ENCODE peak calls at places on chromosomes 16 and 17, in five cellular contexts. One of them, this sample, is unnamed.

GRCh38 chr16:27691717-27692116 is 141.8 kb downstream of the KATNIP start:
- DNase-seq in NB4: no peak
- DNase-seq in adrenal gland: no peak
- DNase-seq in suprapubic skin: no peak
- DNase-seq in esophagus squamous epithelium: no peak
- DNase-seq in this sample: no peak

GRCh38 chr17:65312718-65313382 is 175.7 kb downstream of the RGS9 start:
- DNase-seq in suprapubic skin: no peak
- DNase-seq in adrenal gland: no peak
- DNase-seq in esophagus squamous epithelium: no peak
- DNase-seq in NB4: no peak
- DNase-seq in this sample: no peak

GRCh38 chr17:8079291-8080207 is 8.0 kb downstream of the ALOX12B start:
- DNase-seq in suprapubic skin: peak; percentile 82
- DNase-seq in NB4: peak; percentile 65
- DNase-seq in adrenal gland: peak; percentile 66
- DNase-seq in esophagus squamous epithelium: no peak
- DNase-seq in this sample: peak; percentile 85

GRCh38 chr17:66950886-66951604 is 13.5 kb upstream of the CACNG4 start:
- DNase-seq in adrenal gland: no peak
- DNase-seq in esophagus squamous epithelium: no peak
- DNase-seq in NB4: no peak
- DNase-seq in suprapubic skin: no peak
- DNase-seq in this sample: no peak

GRCh38 chr16:11386791-11387546 is 41.7 kb downstream of the RMI2 start:
- DNase-seq in esophagus squamous epithelium: no peak
- DNase-seq in suprapubic skin: peak; percentile 64
- DNase-seq in NB4: no peak
- DNase-seq in adrenal gland: no peak
- DNase-seq in this sample: no peak

GRCh38 chr17:67602974-67603373 is 114.8 kb upstream of the NOL11 start:
- DNase-seq in NB4: peak; percentile 48
- DNase-seq in adrenal gland: no peak
- DNase-seq in esophagus squamous epithelium: no peak
- DNase-seq in suprapubic skin: no peak
- DNase-seq in this sample: peak; percentile 43

GRCh38 chr16:52581530-52581929 is 34.6 kb upstream of the TOX3 start:
- DNase-seq in suprapubic skin: no peak
- DNase-seq in esophagus squamous epithelium: no peak
- DNase-seq in adrenal gland: no peak
- DNase-seq in NB4: peak; percentile 15
- DNase-seq in this sample: no peak

GRCh38 chr17:47119746-47120520 is 69.2 kb downstream of the CDC27 start:
- DNase-seq in NB4: no peak
- DNase-seq in suprapubic skin: no peak
- DNase-seq in esophagus squamous epithelium: no peak
- DNase-seq in adrenal gland: no peak
- DNase-seq in this sample: peak; percentile 14

GRCh38 chr17:47831934-47832327 is 461 bp downstream of the LRRC46 start:
- DNase-seq in esophagus squamous epithelium: no peak
- DNase-seq in suprapubic skin: no peak
- DNase-seq in adrenal gland: no peak
- DNase-seq in NB4: peak; percentile 32
- DNase-seq in this sample: no peak

GRCh38 chr17:81312624-81313325 is 17.7 kb upstream of the SLC38A10 start:
- DNase-seq in suprapubic skin: no peak
- DNase-seq in adrenal gland: no peak
- DNase-seq in NB4: peak; percentile 32
- DNase-seq in esophagus squamous epithelium: no peak
- DNase-seq in this sample: no peak

GRCh38 chr17:77304051-77304745 is 163.4 kb downstream of the SEC14L1 start:
- DNase-seq in suprapubic skin: no peak
- DNase-seq in esophagus squamous epithelium: no peak
- DNase-seq in adrenal gland: no peak
- DNase-seq in NB4: no peak
- DNase-seq in this sample: no peak

GRCh38 chr17:70060415-70060814 is 14.6 kb upstream of the KCNJ16 start:
- DNase-seq in suprapubic skin: no peak
- DNase-seq in NB4: no peak
- DNase-seq in adrenal gland: no peak
- DNase-seq in esophagus squamous epithelium: no peak
- DNase-seq in this sample: no peak

GRCh38 chr16:85963746-85964370 is 64.9 kb downstream of the IRF8 start:
- DNase-seq in adrenal gland: peak; percentile 34
- DNase-seq in NB4: no peak
- DNase-seq in esophagus squamous epithelium: no peak
- DNase-seq in suprapubic skin: no peak
- DNase-seq in this sample: no peak

GRCh38 chr16:13084331-13084730 is 182.9 kb downstream of the SHISA9 start:
- DNase-seq in NB4: no peak
- DNase-seq in suprapubic skin: no peak
- DNase-seq in adrenal gland: no peak
- DNase-seq in esophagus squamous epithelium: no peak
- DNase-seq in this sample: no peak

GRCh38 chr17:12709063-12709462 is 43.4 kb downstream of the MYOCD start:
- DNase-seq in suprapubic skin: no peak
- DNase-seq in esophagus squamous epithelium: no peak
- DNase-seq in NB4: no peak
- DNase-seq in adrenal gland: no peak
- DNase-seq in this sample: no peak

GRCh38 chr17:44775838-44776621 is 17.2 kb downstream of the ADAM11 start:
- DNase-seq in NB4: no peak
- DNase-seq in esophagus squamous epithelium: no peak
- DNase-seq in suprapubic skin: no peak
- DNase-seq in adrenal gland: no peak
- DNase-seq in this sample: no peak

GRCh38 chr16:25413962-25414361 is 156.3 kb upstream of the ZKSCAN2 start:
- DNase-seq in esophagus squamous epithelium: no peak
- DNase-seq in suprapubic skin: no peak
- DNase-seq in NB4: peak; percentile 14
- DNase-seq in adrenal gland: no peak
- DNase-seq in this sample: no peak

GRCh38 chr17:4728124-4728523 is 3.1 kb upstream of the MED11 start:
- DNase-seq in adrenal gland: peak; percentile 67
- DNase-seq in NB4: peak; percentile 72
- DNase-seq in esophagus squamous epithelium: no peak
- DNase-seq in suprapubic skin: no peak
- DNase-seq in this sample: no peak

GRCh38 chr17:43579570-43580140 is 33.5 kb upstream of the ETV4 start:
- DNase-seq in esophagus squamous epithelium: no peak
- DNase-seq in suprapubic skin: no peak
- DNase-seq in adrenal gland: no peak
- DNase-seq in NB4: no peak
- DNase-seq in this sample: peak; percentile 56

GRCh38 chr16:17266606-17267313 is 204.0 kb downstream of the XYLT1 start:
- DNase-seq in esophagus squamous epithelium: no peak
- DNase-seq in NB4: no peak
- DNase-seq in suprapubic skin: no peak
- DNase-seq in adrenal gland: peak; percentile 93
- DNase-seq in this sample: no peak

GRCh38 chr17:59167571-59168001 is 12.0 kb downstream of the PRR11 start:
- DNase-seq in NB4: no peak
- DNase-seq in esophagus squamous epithelium: no peak
- DNase-seq in adrenal gland: no peak
- DNase-seq in suprapubic skin: no peak
- DNase-seq in this sample: no peak

GRCh38 chr16:82761236-82761635 is 134.5 kb downstream of the CDH13 start:
- DNase-seq in esophagus squamous epithelium: no peak
- DNase-seq in NB4: no peak
- DNase-seq in suprapubic skin: peak; percentile 94
- DNase-seq in adrenal gland: peak; percentile 50
- DNase-seq in this sample: no peak

GRCh38 chr17:64741924-64742670 is 80.0 kb upstream of the SMURF2 start:
- DNase-seq in esophagus squamous epithelium: no peak
- DNase-seq in NB4: no peak
- DNase-seq in adrenal gland: peak; percentile 37
- DNase-seq in suprapubic skin: peak; percentile 92
- DNase-seq in this sample: no peak

GRCh38 chr17:75525806-75526554 is 483 bp downstream of the LLGL2 start:
- DNase-seq in suprapubic skin: no peak
- DNase-seq in adrenal gland: peak; percentile 45
- DNase-seq in esophagus squamous epithelium: no peak
- DNase-seq in NB4: no peak
- DNase-seq in this sample: no peak

GRCh38 chr17:72804949-72805348 is 287.5 kb downstream of the SLC39A11 start:
- DNase-seq in adrenal gland: no peak
- DNase-seq in suprapubic skin: no peak
- DNase-seq in NB4: no peak
- DNase-seq in esophagus squamous epithelium: no peak
- DNase-seq in this sample: no peak

GRCh38 chr16:72908362-72908838 is 139.5 kb downstream of the ZFHX3 start:
- DNase-seq in NB4: peak; percentile 65
- DNase-seq in suprapubic skin: no peak
- DNase-seq in esophagus squamous epithelium: no peak
- DNase-seq in adrenal gland: peak; percentile 92
- DNase-seq in this sample: no peak

GRCh38 chr17:34254146-34254545 is 939 bp upstream of the CCL2 start:
- DNase-seq in esophagus squamous epithelium: no peak
- DNase-seq in NB4: no peak
- DNase-seq in suprapubic skin: no peak
- DNase-seq in adrenal gland: no peak
- DNase-seq in this sample: no peak

DNA sequence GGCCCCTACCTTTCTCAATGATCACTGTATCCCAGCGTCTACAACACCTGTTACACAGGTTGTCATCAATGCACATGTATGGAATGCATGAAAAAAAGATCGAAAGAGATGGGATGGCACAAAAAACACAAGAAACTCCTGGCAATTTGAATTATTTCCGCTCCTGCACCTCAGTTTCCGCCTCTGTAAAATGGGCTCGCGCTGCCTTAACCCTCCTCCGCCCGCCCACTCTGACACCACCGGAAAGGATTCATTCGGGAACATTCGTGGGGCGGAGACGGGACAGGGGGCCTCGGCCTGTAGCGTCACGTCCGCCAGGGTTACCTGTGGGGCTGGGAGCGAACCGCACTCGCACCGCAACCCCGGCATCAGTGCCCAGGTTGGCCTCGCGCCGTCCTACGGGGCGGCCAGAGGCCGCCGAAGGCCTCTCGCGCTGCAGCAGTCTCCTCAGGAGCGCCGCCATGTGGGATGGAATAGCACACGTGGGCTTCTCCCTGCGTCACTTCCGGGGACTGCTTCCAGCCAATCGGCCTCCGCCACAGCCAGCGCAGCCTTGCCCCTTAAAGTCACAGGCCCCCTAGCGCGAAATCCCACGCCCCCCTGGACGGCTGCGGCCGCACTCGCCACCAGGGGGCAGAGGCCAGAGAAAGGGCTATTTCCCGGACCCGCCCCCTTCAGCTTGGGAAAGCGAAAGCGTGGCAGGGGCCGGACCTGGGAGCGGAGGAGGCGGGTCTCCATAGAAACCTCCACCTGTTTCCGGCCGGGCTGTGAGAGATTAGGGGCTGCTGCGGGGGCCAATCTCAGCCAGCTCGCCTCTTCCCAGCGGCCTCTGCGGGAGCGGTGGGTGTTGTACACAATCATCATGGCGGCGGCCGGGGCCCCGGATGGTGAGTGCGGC is at the start of the genes EARS2 and UBFD1:
- DNase-seq in NB4: peak; percentile 98
- DNase-seq in adrenal gland: peak; percentile 99
- DNase-seq in esophagus squamous epithelium: peak; percentile 92
- DNase-seq in suprapubic skin: peak; percentile 98
- DNase-seq in this sample: peak; percentile 93
- TF ChIP-seq POLR2A in NB4: peak; percentile 51
- TF ChIP-seq POLR2A in adrenal gland: no peak
- TF ChIP-seq POLR2A in esophagus squamous epithelium: no peak
- TF ChIP-seq POLR2A in suprapubic skin: no peak
- TF ChIP-seq POLR2A in this sample: peak; percentile 53

GRCh38 chr17:9644910-9645751 is at the start of gene USP43:
- DNase-seq in suprapubic skin: no peak
- DNase-seq in adrenal gland: no peak
- DNase-seq in NB4: peak; percentile 82
- DNase-seq in esophagus squamous epithelium: no peak
- DNase-seq in this sample: peak; percentile 55
- TF ChIP-seq POLR2A in suprapubic skin: no peak
- TF ChIP-seq POLR2A in adrenal gland: no peak
- TF ChIP-seq POLR2A in NB4: peak; percentile 10
- TF ChIP-seq POLR2A in esophagus squamous epithelium: no peak
- TF ChIP-seq POLR2A in this sample: no peak

GRCh38 chr16:67246945-67247697 is at the start of gene FHOD1:
- DNase-seq in NB4: peak; percentile 98
- DNase-seq in suprapubic skin: peak; percentile 98
- DNase-seq in adrenal gland: peak; percentile 99
- DNase-seq in esophagus squamous epithelium: peak; percentile 75
- DNase-seq in this sample: peak; percentile 91

GRCh38 chr16:67247698-67248400 is 568 bp upstream of the FHOD1 start:
- DNase-seq in adrenal gland: no peak
- DNase-seq in suprapubic skin: no peak
- DNase-seq in esophagus squamous epithelium: no peak
- DNase-seq in NB4: no peak
- DNase-seq in this sample: no peak

GRCh38 chr16:67245189-67245585 is 2.1 kb downstream of the FHOD1 start:
- DNase-seq in adrenal gland: no peak
- DNase-seq in suprapubic skin: no peak
- DNase-seq in esophagus squamous epithelium: no peak
- DNase-seq in NB4: peak; percentile 45
- DNase-seq in this sample: no peak

GRCh38 chr16:67245674-67246080 is 1.6 kb downstream of the FHOD1 start:
- DNase-seq in suprapubic skin: no peak
- DNase-seq in NB4: no peak
- DNase-seq in adrenal gland: peak; percentile 91
- DNase-seq in esophagus squamous epithelium: no peak
- DNase-seq in this sample: no peak

DNA sequence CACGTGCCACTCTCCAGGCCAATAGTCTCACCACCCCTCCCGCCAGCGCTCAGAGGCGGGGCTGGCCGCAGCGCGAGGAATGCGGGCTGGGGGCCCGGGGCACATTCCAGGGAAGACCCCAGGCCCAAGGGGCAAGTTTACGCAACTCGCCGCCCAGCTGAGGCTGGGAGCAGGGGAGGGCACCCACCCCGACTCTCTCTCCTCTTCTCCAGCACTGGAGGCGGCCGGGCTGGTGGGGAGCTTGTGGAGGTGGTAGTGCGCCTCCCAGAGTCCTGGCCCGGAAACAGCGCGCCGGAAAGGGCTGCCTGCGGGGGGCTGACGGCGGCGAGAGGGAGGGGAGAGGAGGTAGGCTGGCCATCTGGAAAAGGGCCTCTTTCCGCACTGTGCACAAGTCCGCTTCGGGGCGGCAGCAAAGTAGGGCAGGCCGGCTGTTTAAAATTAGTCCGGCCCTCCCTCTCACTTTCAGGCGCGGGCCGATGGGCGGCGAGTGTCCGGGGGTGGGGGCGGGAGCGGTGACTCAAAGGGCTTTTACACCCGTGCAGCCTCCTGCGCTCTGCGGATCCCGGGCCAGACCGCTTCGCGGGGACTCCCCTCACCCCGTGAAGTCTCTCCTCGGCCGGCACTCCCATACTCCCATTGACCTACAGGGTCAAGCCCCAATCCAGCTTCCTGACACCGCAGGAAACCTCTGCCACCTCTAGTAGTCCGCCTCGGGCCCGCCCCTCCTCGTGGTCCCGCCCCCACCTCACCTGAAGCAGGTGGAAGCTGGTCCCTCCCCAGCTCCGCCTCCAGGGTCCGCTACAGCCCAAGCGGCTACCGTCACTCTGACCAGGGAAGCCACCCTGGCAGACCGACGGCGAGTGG is 968 bp downstream of the FHOD1 start:
- DNase-seq in esophagus squamous epithelium: no peak
- DNase-seq in suprapubic skin: peak; percentile 87
- DNase-seq in NB4: peak; percentile 97
- DNase-seq in adrenal gland: peak; percentile 83
- DNase-seq in this sample: no peak
- TF ChIP-seq POLR2A in esophagus squamous epithelium: no peak
- TF ChIP-seq POLR2A in suprapubic skin: no peak
- TF ChIP-seq POLR2A in NB4: no peak
- TF ChIP-seq POLR2A in adrenal gland: peak; percentile 47
- TF ChIP-seq POLR2A in this sample: peak; percentile 2

GRCh38 chr16:179431-179830 is 828 bp upstream of the HBQ1 start:
- DNase-seq in esophagus squamous epithelium: no peak
- DNase-seq in NB4: no peak
- DNase-seq in adrenal gland: no peak
- DNase-seq in suprapubic skin: no peak
- DNase-seq in this sample: no peak
- TF ChIP-seq POLR2A in esophagus squamous epithelium: no peak
- TF ChIP-seq POLR2A in NB4: no peak
- TF ChIP-seq POLR2A in adrenal gland: no peak
- TF ChIP-seq POLR2A in suprapubic skin: no peak
- TF ChIP-seq POLR2A in this sample: no peak